ENCODE peak calls at places on chromosomes 16 and 17, in six cellular contexts. L, Y, Z, J, K and A are unnamed samples.

GRCh38 chr16:1336619-1337018 is 3.2 kb downstream of the BAIAP3 start:
- DNase-seq in L (no peak), Y (no peak), Z (no peak), K (no peak), J (no peak), A (no peak)

GRCh38 chr16:69845181-69845580 is 83.0 kb downstream of the WWP2 start:
- DNase-seq in L (no peak), Z (no peak), Y (no peak), J (no peak), K (no peak), A (no peak)

GRCh38 chr17:1776328-1776727 is 14.5 kb downstream of the SERPINF1 start:
- DNase-seq in J (no peak), Y (no peak), K (no peak), L (no peak), Z (no peak), A (no peak)

GRCh38 chr16:84268231-84268630 is 26.4 kb upstream of the WFDC1 start:
- DNase-seq in K (no peak), Z (no peak), J (no peak), Y (no peak), L (no peak), A (no peak)

GRCh38 chr16:86523166-86523740 is 12.9 kb downstream of the FOXF1 start:
- DNase-seq in K (no peak), Z (no peak), J (no peak), Y (no peak), L (no peak), A (no peak)

GRCh38 chr17:11651089-11651488 is 52.8 kb downstream of the DNAH9 start:
- DNase-seq in L (no peak), Z (no peak), J (no peak), Y (no peak), K (no peak), A (no peak)

GRCh38 chr16:89695875-89696597 is 5.5 kb downstream of the SPATA2L start:
- DNase-seq in Y (no peak), Z (no peak), K (no peak), J (no peak), L (no peak), A (no peak)

GRCh38 chr17:50183439-50184001 is 17.7 kb downstream of the SGCA start:
- DNase-seq in L (no peak), Z (no peak), J (no peak), Y (no peak), K (no peak), A (no peak)

GRCh38 chr16:4690946-4691665 is 2.3 kb upstream of the NUDT16L1 start:
- DNase-seq in L (no peak), Y (no peak), J (no peak), K (no peak), Z (no peak), A (no peak)

GRCh38 chr17:74699236-74699635 is 13.5 kb downstream of the CD300LF start:
- DNase-seq in L (no peak), K (no peak), J (no peak), Z (no peak), Y (no peak), A (no peak)

GRCh38 chr16:1163567-1164055 is 10.7 kb downstream of the CACNA1H start:
- DNase-seq in K (no peak), L (no peak), Z (no peak), J (no peak), Y (no peak), A (no peak)

GRCh38 chr16:81480856-81481821 is 36.5 kb downstream of the CMIP start:
- DNase-seq in L (no peak), Z (peak; percentile 62), K (no peak), Y (no peak), J (peak; percentile 48), A (no peak)

GRCh38 chr17:66930933-66931332 is 33.6 kb upstream of the CACNG4 start:
- DNase-seq in Z (peak; percentile 68), L (no peak), K (peak; percentile 74), Y (no peak), J (no peak), A (no peak)

GRCh38 chr16:49980166-49980565 is 44.9 kb upstream of the CNEP1R1 start:
- DNase-seq in K (no peak), Z (no peak), L (no peak), Y (no peak), J (no peak), A (no peak)

GRCh38 chr16:2853531-2854073 is 4.4 kb downstream of the PRSS22 start:
- DNase-seq in K (peak; percentile 1), Y (peak; percentile 48), Z (no peak), L (no peak), J (no peak), A (peak; percentile 80)

GRCh38 chr17:45111838-45112237 is 20.5 kb downstream of the PLCD3 start:
- DNase-seq in K (no peak), Y (no peak), L (no peak), Z (no peak), J (no peak), A (no peak)

GRCh38 chr17:81309140-81309858 is 14.2 kb upstream of the SLC38A10 start:
- DNase-seq in K (peak; percentile 86), J (peak; percentile 35), Y (peak; percentile 67), Z (peak; percentile 60), L (no peak), A (no peak)

GRCh38 chr17:67067571-67068517 is 23.5 kb downstream of the CACNG1 start:
- DNase-seq in Y (no peak), J (no peak), L (no peak), K (no peak), Z (no peak), A (no peak)

GRCh38 chr16:89256651-89257254 is 39.2 kb downstream of the ZNF778 start:
- DNase-seq in J (peak; percentile 47), K (peak; percentile 70), Y (peak; percentile 88), Z (no peak), L (peak; percentile 52), A (no peak)

GRCh38 chr16:11755022-11755760 is 12.5 kb upstream of the TXNDC11 start:
- DNase-seq in K (no peak), J (no peak), L (no peak), Y (no peak), Z (no peak), A (no peak)

GRCh38 chr17:77734371-77735050 is 224.0 kb upstream of the TNRC6C start:
- DNase-seq in L (no peak), Z (peak; percentile 81), Y (peak; percentile 34), J (peak; percentile 87), K (peak; percentile 70), A (peak; percentile 90)

GRCh38 chr16:53904533-53904932 is 200.6 kb downstream of the FTO start:
- DNase-seq in L (no peak), Y (no peak), K (no peak), Z (no peak), J (no peak), A (no peak)

GRCh38 chr17:64327201-64327930 is 63.3 kb downstream of the PECAM1 start:
- DNase-seq in L (no peak), K (no peak), J (no peak), Y (no peak), Z (peak; percentile 71), A (no peak)

GRCh38 chr16:87391324-87391949 is 699 bp upstream of the MAP1LC3B start:
- DNase-seq in Z (peak; percentile 57), Y (no peak), J (peak; percentile 62), K (no peak), L (no peak), A (no peak)

GRCh38 chr16:51313204-51313603 is 162.1 kb upstream of the SALL1 start:
- DNase-seq in K (no peak), Z (no peak), L (no peak), Y (no peak), J (no peak), A (no peak)

GRCh38 chr17:47305302-47305923 is 18.3 kb upstream of the EFCAB13 start:
- DNase-seq in Z (no peak), J (no peak), L (no peak), Y (no peak), K (peak; percentile 39), A (no peak)

GRCh38 chr17:28008526-28008925 is 34.0 kb upstream of the NLK start:
- DNase-seq in J (no peak), L (no peak), K (peak; percentile 83), Z (peak; percentile 51), Y (no peak), A (no peak)

GRCh38 chr17:74892974-74893911 is at the start of gene FADS6:
- DNase-seq in Z (no peak), K (peak; percentile 66), L (no peak), Y (no peak), J (no peak), A (no peak)

GRCh38 chr17:34584805-34585416 is 5.5 kb downstream of the TMEM132E start:
- DNase-seq in K (no peak), J (peak; percentile 28), L (no peak), Z (peak; percentile 51), Y (no peak), A (no peak)

GRCh38 chr17:9021158-9021984 is at the start of gene NTN1:
- DNase-seq in Y (peak; percentile 75), Z (peak; percentile 40), L (peak; percentile 40), J (no peak), K (peak; percentile 79), A (peak; percentile 88)

GRCh38 chr16:59993101-59993500 is 1259.0 kb upstream of the GOT2 start:
- DNase-seq in Y (no peak), J (no peak), L (no peak), Z (no peak), K (no peak), A (peak; percentile 62)

GRCh38 chr17:16417896-16418683 is 2.7 kb downstream of the TRPV2 start:
- DNase-seq in L (no peak), J (no peak), Y (no peak), Z (no peak), K (peak; percentile 51), A (no peak)

GRCh38 chr16:85449195-85449884 is 163.8 kb upstream of the GSE1 start:
- DNase-seq in Y (no peak), K (no peak), Z (no peak), L (no peak), J (peak; percentile 24), A (no peak)

GRCh38 chr16:70695351-70696070 is 9.7 kb upstream of the MTSS2 start:
- DNase-seq in L (no peak), Y (no peak), Z (peak; percentile 50), J (no peak), K (no peak), A (no peak)